ENCODE peak calls at places on chromosomes 13 and 19, in four cellular contexts. G is GM12892, X is sigmoid colon, U is transverse colon. N is an unnamed sample.

GRCh38 chr13:78241278-78241919 is 322.8 kb upstream of the EDNRB start:
- DNase-seq in X (no peak), G (no peak), U (peak), N (peak)

GRCh38 chr19:18742838-18743237 is 48.3 kb downstream of the COMP start:
- DNase-seq in U (peak), X (no peak), G (no peak), N (no peak)

GRCh38 chr13:100646871-100647270 is 27.7 kb downstream of the TMTC4 start:
- DNase-seq in U (no peak), G (no peak), X (no peak), N (no peak)

GRCh38 chr13:112333756-112334543 is 42.2 kb upstream of the SPACA7 start:
- DNase-seq in G (no peak), U (no peak), X (no peak), N (no peak)

GRCh38 chr13:42652642-42653415 is 78.9 kb downstream of the TNFSF11 start:
- DNase-seq in X (no peak), U (no peak), G (no peak), N (no peak)

GRCh38 chr19:18470153-18470552 is 32.2 kb upstream of the ISYNA1 start:
- DNase-seq in X (peak), U (no peak), G (no peak), N (peak)

GRCh38 chr13:110820311-110820710 is 94.6 kb downstream of the ANKRD10 start:
- DNase-seq in U (no peak), X (no peak), G (no peak), N (no peak)

GRCh38 chr13:98977568-98978270 is at the start of gene DOCK9:
- DNase-seq in X (peak), U (peak), G (no peak), N (no peak)

GRCh38 chr19:55690769-55691545 is 15.9 kb downstream of the EPN1 start:
- DNase-seq in U (no peak), G (no peak), X (peak), N (no peak)

GRCh38 chr13:29598321-29598720 is 2.8 kb upstream of the SLC7A1 start:
- DNase-seq in G (no peak), U (no peak), X (no peak), N (no peak)

GRCh38 chr19:29445246-29445645 is 80.5 kb upstream of the VSTM2B start:
- DNase-seq in G (no peak), U (no peak), X (no peak), N (no peak)

GRCh38 chr19:6247007-6247288 is 32.8 kb downstream of the MLLT1 start:
- DNase-seq in X (no peak), G (no peak), U (no peak), N (no peak)

GRCh38 chr19:10812902-10813404 is 23.1 kb downstream of the TMED1 start:
- DNase-seq in X (peak), G (no peak), U (peak), N (no peak)

GRCh38 chr19:56839665-56840451 is 668 bp downstream of the PEG3 start:
- DNase-seq in X (peak), G (no peak), U (peak), N (no peak)

GRCh38 chr13:47964863-47965262 is 36.2 kb downstream of the SUCLA2 start:
- DNase-seq in U (no peak), X (no peak), G (no peak), N (no peak)

GRCh38 chr13:87777395-87777794 is 106.2 kb downstream of the SLITRK5 start:
- DNase-seq in U (no peak), X (no peak), G (no peak), N (no peak)

GRCh38 chr13:48493851-48494250 is 39.0 kb downstream of the RCBTB2 start:
- DNase-seq in X (no peak), U (no peak), G (no peak), N (no peak)

GRCh38 chr19:20661150-20661819 is at the start of gene ZNF626:
- DNase-seq in G (peak), X (peak), U (peak), N (peak)

GRCh38 chr19:7928741-7929701 is 3.1 kb upstream of the CTXN1 start:
- DNase-seq in G (no peak), X (peak), U (no peak), N (peak)

GRCh38 chr13:88919970-88920628 is 1248.9 kb downstream of the SLITRK5 start:
- DNase-seq in G (no peak), U (no peak), X (no peak), N (no peak)

GRCh38 chr19:56097776-56098175 is 23.3 kb downstream of the ZNF787 start:
- DNase-seq in X (no peak), U (no peak), G (no peak), N (no peak)

GRCh38 chr13:31236211-31236786 is 36.5 kb downstream of the B3GLCT start:
- DNase-seq in U (no peak), G (no peak), X (no peak), N (no peak)

GRCh38 chr13:24997367-24997967 is 98.5 kb upstream of the PABPC3 start:
- DNase-seq in X (no peak), U (no peak), G (no peak), N (no peak)

GRCh38 chr19:44539236-44539819 is 9.9 kb upstream of the CEACAM20 start:
- DNase-seq in U (no peak), X (no peak), G (no peak), N (no peak)

GRCh38 chr13:29954082-29955043 is 103.9 kb upstream of the UBL3 start:
- DNase-seq in G (no peak), U (no peak), X (no peak), N (no peak)

GRCh38 chr19:54155694-54156093 is 3.8 kb downstream of the LENG1 start:
- DNase-seq in U (no peak), X (no peak), G (no peak), N (no peak)

GRCh38 chr19:54152878-54153524 is 6.5 kb downstream of the LENG1 start:
- DNase-seq in X (no peak), G (no peak), U (no peak), N (no peak)

GRCh38 chr19:54152267-54152666 is 7.3 kb downstream of the LENG1 start:
- DNase-seq in X (no peak), G (no peak), U (no peak), N (no peak)

GRCh38 chr19:54154603-54155345 is 4.7 kb downstream of the LENG1 start:
- DNase-seq in X (no peak), U (no peak), G (no peak), N (no peak)

GRCh38 chr19:54153731-54154326 is 5.7 kb downstream of the LENG1 start:
- DNase-seq in U (peak), X (no peak), G (no peak), N (no peak)
- TF ChIP-seq POLR2AphosphoS5 in U (no peak), X (no peak), G (peak), N (no peak)

GRCh38 chr19:49149652-49150105 is 5.5 kb downstream of the HRC start:
- DNase-seq in X (peak), U (peak), G (no peak), N (no peak)
- TF ChIP-seq POLR2A in X (no peak), U (no peak), G (no peak), N (no peak)

GRCh38 chr19:33202546-33203507 is 8.7 kb downstream of the LRP3 start:
- DNase-seq in U (no peak), G (no peak), X (no peak), N (no peak)
- TF ChIP-seq POLR2AphosphoS5 in U (no peak), G (no peak), X (no peak), N (no peak)

DNA sequence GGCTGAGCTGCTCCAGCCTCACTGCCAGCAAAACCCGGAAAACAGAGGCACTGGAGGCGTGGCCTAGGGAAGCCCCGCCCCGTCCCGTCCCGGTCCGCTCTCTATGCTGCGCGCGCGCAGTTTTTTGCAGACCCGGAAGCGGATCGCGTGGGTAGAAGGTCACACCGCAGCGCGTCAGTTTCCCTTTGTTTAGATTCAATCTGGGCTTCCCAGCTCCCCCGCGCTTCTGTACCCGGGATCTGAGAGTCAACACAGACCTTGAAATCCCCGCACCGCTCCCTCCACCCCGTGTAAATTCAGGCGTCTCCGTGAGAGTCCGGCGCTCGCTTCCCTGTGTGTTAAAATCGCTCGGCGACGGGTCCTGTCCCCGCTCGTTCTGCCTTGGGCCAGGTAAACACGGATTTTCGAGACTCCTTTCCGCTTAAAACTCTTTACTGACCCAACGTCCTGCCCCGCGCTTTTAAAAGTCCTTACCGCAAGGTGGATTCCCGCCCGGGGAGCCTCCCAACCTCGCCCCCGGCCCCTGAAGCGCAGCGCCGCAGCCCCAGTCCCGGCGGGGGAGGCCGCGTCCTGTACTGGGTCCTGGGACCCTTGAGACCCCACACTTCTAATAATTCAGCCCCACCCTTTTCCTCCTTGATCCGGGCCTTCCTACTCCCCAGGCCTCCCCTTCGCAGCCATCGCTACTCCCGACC is at the start of gene ZNF610:
- DNase-seq in U (peak), G (peak), X (peak), N (peak)
- TF ChIP-seq POLR2A in U (peak), G (peak), X (peak), N (peak)

GRCh38 chr19:48558018-48558684 is 6.2 kb downstream of the SULT2B1 start:
- DNase-seq in X (no peak), U (peak), G (no peak), N (no peak)
- TF ChIP-seq POLR2AphosphoS5 in X (no peak), U (no peak), G (no peak), N (no peak)

GRCh38 chr19:35643255-35644205 is 2.0 kb downstream of the ETV2 start:
- DNase-seq in G (peak), X (peak), U (peak), N (peak)
- TF ChIP-seq POLR2A in G (peak), X (no peak), U (peak), N (peak)

GRCh38 chr19:35213678-35214632 is 14.6 kb downstream of the FAM187B start:
- DNase-seq in U (peak), G (no peak), X (peak), N (no peak)
- TF ChIP-seq POLR2AphosphoS5 in U (peak), G (no peak), X (peak), N (no peak)

N was measured in GM12891.